ENCODE peak calls at places on chromosome 18, in seven cellular contexts. N is HCT116, I is H1, F is K562, Q is GM12878, W is SK-N-SH, Z is HepG2. J is an unnamed sample.

GRCh38 chr18:79424880-79425572 is 29.3 kb downstream of the NFATC1 start:
- DNase-seq in N (no peak), I (no peak), F (no peak), Q (no peak), W (no peak), Z (no peak), J (no peak)

GRCh38 chr18:42274488-42275137 is 319.6 kb downstream of the PIK3C3 start:
- DNase-seq in N (no peak), I (no peak), F (no peak), Q (no peak), W (peak), Z (peak), J (no peak)

GRCh38 chr18:7950380-7951143 is 383.4 kb downstream of the PTPRM start:
- DNase-seq in N (peak), I (no peak), F (peak), Q (no peak), W (no peak), Z (peak), J (no peak)

GRCh38 chr18:46331316-46331715 is 227.1 kb downstream of the HAUS1 start:
- DNase-seq in N (no peak), I (no peak), F (no peak), Q (no peak), W (no peak), Z (peak), J (no peak)

GRCh38 chr18:79637921-79638855 is 41.4 kb upstream of the CTDP1 start:
- DNase-seq in N (no peak), I (peak), F (no peak), Q (no peak), W (no peak), Z (no peak), J (no peak)

GRCh38 chr18:2572144-2572682 is 856 bp downstream of the NDC80 start:
- DNase-seq in N (no peak), I (no peak), F (no peak), Q (no peak), W (no peak), Z (no peak), J (peak)

GRCh38 chr18:77032121-77032758 is 100.3 kb downstream of the MBP start:
- DNase-seq in N (no peak), I (no peak), F (no peak), Q (no peak), W (no peak), Z (no peak), J (no peak)

GRCh38 chr18:44178476-44178875 is 502.2 kb upstream of the SETBP1 start:
- DNase-seq in N (no peak), I (no peak), F (no peak), Q (no peak), W (no peak), Z (no peak), J (no peak)

GRCh38 chr18:2207294-2207693 is 364.0 kb downstream of the METTL4 start:
- DNase-seq in N (no peak), I (no peak), F (no peak), Q (no peak), W (no peak), Z (peak), J (no peak)

GRCh38 chr18:7020995-7021777 is 96.4 kb downstream of the LAMA1 start:
- DNase-seq in N (no peak), I (no peak), F (no peak), Q (no peak), W (no peak), Z (no peak), J (no peak)

GRCh38 chr18:76490040-76490439 is 5.0 kb downstream of the ZNF516 start:
- DNase-seq in N (no peak), I (no peak), F (no peak), Q (no peak), W (no peak), Z (no peak), J (no peak)

GRCh38 chr18:79494936-79495335 is 99.2 kb downstream of the NFATC1 start:
- DNase-seq in N (no peak), I (no peak), F (no peak), Q (no peak), W (no peak), Z (no peak), J (no peak)

GRCh38 chr18:35267809-35268208 is 22.2 kb downstream of the ZSCAN30 start:
- DNase-seq in N (no peak), I (no peak), F (no peak), Q (no peak), W (peak), Z (no peak), J (no peak)

GRCh38 chr18:51478908-51479307 is 281.4 kb upstream of the MEX3C start:
- DNase-seq in N (no peak), I (no peak), F (no peak), Q (no peak), W (no peak), Z (no peak), J (no peak)
- TF ChIP-seq JUND in N (no peak), I (no peak), F (no peak), Q (no peak), W (no peak), Z (no peak), J (no peak)

GRCh38 chr18:50630895-50631294 is 71.0 kb downstream of the MAPK4 start:
- DNase-seq in N (no peak), I (no peak), F (no peak), Q (no peak), W (no peak), Z (no peak), J (no peak)

GRCh38 chr18:50627594-50628542 is 68.0 kb downstream of the MAPK4 start:
- DNase-seq in N (no peak), I (no peak), F (no peak), Q (no peak), W (no peak), Z (no peak), J (no peak)

GRCh38 chr18:50626317-50626716 is 66.4 kb downstream of the MAPK4 start:
- DNase-seq in N (no peak), I (no peak), F (no peak), Q (no peak), W (no peak), Z (no peak), J (no peak)

GRCh38 chr18:50629148-50629631 is 69.3 kb downstream of the MAPK4 start:
- DNase-seq in N (no peak), I (no peak), F (no peak), Q (no peak), W (no peak), Z (no peak), J (peak)

DNA sequence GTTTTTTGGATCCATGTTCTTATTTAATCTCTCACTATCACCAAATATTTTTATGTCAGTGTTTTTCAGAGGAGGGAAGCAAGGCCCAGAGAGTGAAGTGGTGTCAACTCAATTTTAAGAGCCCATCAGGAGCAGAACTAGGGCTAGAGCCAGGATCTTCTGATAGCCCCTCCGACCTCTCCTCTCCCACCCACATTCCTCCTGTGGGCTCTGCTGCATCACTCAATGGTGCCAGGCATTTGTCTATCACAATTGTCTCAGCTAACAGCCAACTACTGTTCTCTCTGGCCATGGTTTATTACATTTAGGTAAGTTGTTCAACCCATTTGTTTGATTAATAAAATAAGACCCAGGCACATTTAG is 68.6 kb downstream of the MAPK4 start:
- DNase-seq in N (no peak), I (no peak), F (no peak), Q (no peak), W (no peak), Z (no peak), J (no peak)
- TF ChIP-seq JUND in N (no peak), I (no peak), F (no peak), Q (no peak), W (no peak), Z (no peak), J (no peak)

DNA sequence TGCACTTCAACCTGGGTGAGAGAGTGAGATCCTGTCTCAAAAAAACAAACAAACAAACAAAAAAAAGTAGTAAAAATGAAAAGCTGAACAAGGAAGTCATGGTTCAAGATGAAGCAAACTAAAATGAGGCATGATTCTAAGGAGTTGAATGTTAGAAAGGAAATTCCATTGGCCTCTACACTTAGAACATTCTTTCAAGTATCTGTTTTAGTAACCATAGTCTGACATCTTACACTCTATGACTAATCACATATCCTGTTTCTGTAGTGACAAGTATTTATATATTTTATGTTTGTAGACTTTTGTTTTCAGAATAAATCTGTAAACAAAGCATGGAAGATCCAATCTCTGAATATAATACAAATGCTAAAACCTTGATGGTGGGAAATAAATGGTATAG is 164.1 kb downstream of the KIAA1328 start:
- DNase-seq in N (no peak), I (no peak), F (no peak), Q (no peak), W (no peak), Z (no peak), J (no peak)
- TF ChIP-seq JUND in N (no peak), I (no peak), F (no peak), Q (no peak), W (no peak), Z (no peak), J (no peak)

GRCh38 chr18:23542471-23542870 is 39.2 kb downstream of the RMC1 start:
- DNase-seq in N (no peak), I (no peak), F (no peak), Q (no peak), W (no peak), Z (no peak), J (no peak)

GRCh38 chr18:23547306-23547705 is 39.0 kb downstream of the NPC1 start:
- DNase-seq in N (peak), I (no peak), F (no peak), Q (no peak), W (no peak), Z (no peak), J (no peak)

GRCh38 chr18:23547806-23548205 is 38.5 kb downstream of the NPC1 start:
- DNase-seq in N (peak), I (no peak), F (no peak), Q (no peak), W (no peak), Z (peak), J (no peak)

GRCh38 chr18:23548719-23549118 is 37.6 kb downstream of the NPC1 start:
- DNase-seq in N (no peak), I (no peak), F (no peak), Q (no peak), W (no peak), Z (no peak), J (no peak)

DNA sequence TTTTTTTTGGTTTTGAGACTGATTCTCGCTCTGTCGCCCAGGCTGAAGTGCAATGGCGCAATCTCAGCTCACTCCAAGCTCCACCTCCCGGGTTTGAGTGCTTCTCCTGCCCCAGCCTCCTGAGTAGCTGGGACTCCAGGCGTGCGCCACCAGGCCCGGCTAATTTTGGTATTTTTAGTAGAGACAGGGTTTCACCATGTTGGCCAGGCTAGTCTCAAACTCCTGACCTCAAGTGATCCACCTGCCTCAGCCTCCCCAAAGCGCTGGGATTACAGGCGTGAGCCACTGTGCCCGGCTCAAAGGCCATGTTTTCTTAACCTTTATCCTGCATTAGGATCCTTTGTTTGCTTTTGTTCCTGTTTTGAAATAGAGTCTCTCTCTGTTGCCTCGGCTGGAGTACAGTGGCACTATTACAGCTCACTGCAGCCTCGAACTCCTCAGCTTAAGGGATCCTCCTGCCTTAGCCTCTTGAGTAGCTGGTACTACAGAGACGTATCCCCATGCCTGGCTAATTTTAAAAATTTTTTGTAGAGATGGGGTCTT is 41.0 kb downstream of the NPC1 start:
- DNase-seq in N (no peak), I (no peak), F (no peak), Q (no peak), W (no peak), Z (peak), J (no peak)
- TF ChIP-seq JUND in N (no peak), I (no peak), F (no peak), Q (no peak), W (no peak), Z (no peak), J (no peak)

DNA sequence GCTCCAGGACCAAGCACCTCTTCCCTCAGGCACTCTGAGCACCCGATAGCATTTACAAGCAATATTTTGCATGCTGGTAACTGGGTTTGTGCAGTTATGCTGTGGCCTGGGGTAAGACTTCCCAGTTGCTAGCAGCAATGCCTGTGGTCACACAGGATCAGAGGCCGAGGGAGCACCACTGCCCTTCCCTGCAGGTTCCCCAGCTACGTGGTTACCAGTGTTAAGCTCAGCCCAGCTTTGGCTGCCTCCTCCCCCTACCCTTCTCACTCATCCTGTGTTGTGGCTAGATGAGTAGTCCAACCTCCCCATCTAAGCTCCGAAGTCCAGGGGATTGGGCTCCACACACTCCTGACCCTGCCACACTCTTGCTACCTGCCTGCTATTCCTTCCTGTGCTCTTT is 141.1 kb downstream of the CELF4 start:
- DNase-seq in N (no peak), I (no peak), F (no peak), Q (no peak), W (no peak), Z (no peak), J (no peak)
- TF ChIP-seq JUND in N (no peak), I (no peak), F (no peak), Q (no peak), W (no peak), Z (no peak), J (no peak)

GRCh38 chr18:50460062-50460461 is 85.2 kb downstream of the SKA1 start:
- DNase-seq in N (no peak), I (no peak), F (no peak), Q (no peak), W (no peak), Z (no peak), J (no peak)

GRCh38 chr18:50460691-50461090 is 85.8 kb downstream of the SKA1 start:
- DNase-seq in N (no peak), I (no peak), F (no peak), Q (no peak), W (no peak), Z (no peak), J (no peak)

GRCh38 chr18:50458796-50459195 is 84.0 kb downstream of the SKA1 start:
- DNase-seq in N (no peak), I (no peak), F (no peak), Q (no peak), W (no peak), Z (peak), J (no peak)

GRCh38 chr18:50458366-50458765 is 83.5 kb downstream of the SKA1 start:
- DNase-seq in N (no peak), I (no peak), F (no peak), Q (no peak), W (no peak), Z (no peak), J (no peak)

DNA sequence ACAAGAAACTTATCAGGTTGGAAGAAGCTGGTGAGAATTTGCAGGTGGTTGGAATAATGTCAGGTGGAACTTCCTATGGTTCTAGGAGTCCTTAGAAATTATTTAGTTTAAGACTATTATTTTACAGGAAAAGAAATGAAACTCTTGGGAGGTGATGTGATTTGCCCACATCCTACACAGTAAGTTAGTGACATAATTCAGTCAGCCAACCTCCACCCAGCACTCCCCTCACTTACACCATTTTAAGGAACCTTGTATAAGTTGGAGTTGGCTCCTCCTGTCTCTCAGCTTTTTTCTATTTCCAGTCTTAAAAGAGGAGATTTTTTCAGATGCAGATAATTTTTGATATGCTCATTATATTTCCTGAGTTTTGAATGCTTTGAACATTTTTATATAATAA is 86.4 kb downstream of the SKA1 start:
- DNase-seq in N (no peak), I (no peak), F (no peak), Q (no peak), W (no peak), Z (no peak), J (no peak)
- TF ChIP-seq JUND in N (no peak), I (no peak), F (no peak), Q (no peak), W (no peak), Z (no peak), J (no peak)

DNA sequence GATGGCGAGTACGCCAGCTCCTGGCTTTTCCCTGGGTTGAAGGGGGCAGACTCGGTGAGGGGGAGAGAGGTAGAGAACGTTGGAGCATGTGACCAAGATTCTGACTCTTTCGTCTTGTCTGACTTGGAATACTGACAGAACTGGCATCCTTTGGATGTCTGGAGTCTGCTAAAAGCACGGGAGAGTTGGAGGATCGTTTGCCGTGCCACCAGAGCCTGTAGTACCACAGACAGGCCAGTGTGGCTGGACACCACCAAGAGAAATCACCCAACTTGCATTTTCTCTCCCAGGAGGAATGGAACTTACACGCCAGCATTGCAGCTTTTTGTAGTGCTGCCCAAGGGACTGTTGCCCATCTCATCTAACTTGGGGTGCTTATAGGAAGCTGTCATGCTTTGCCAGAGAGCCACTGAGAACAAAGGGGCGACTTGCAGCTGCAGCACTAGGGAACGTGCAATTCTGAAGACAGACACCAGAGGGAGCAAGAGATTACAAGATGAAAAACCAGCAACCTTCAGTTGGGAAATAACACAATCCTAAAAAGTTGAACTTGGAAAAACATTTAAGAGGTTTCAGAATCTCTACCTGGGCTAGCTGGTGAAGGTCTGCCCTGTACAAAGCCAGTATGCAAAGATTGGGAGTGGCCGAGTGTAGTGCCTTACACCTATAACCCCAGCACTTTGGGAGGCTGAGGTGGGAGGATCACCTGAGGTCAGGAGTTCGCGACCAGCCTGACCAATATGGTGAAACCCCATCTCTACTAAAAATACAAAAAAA is 24.1 kb downstream of the PSMG2 start:
- DNase-seq in N (peak), I (peak), F (peak), Q (no peak), W (peak), Z (peak), J (peak)
- TF ChIP-seq JUND in N (no peak), I (no peak), F (no peak), Q (no peak), W (no peak), Z (no peak), J (no peak)

GRCh38 chr18:45201489-45201888 is 413.8 kb upstream of the SLC14A2 start:
- DNase-seq in N (no peak), I (no peak), F (no peak), Q (no peak), W (no peak), Z (no peak), J (no peak)

GRCh38 chr18:45201029-45201428 is 414.2 kb upstream of the SLC14A2 start:
- DNase-seq in N (no peak), I (no peak), F (no peak), Q (no peak), W (no peak), Z (no peak), J (no peak)

GRCh38 chr18:45198526-45198925 is 416.8 kb upstream of the SLC14A2 start:
- DNase-seq in N (no peak), I (no peak), F (no peak), Q (no peak), W (no peak), Z (no peak), J (no peak)

DNA sequence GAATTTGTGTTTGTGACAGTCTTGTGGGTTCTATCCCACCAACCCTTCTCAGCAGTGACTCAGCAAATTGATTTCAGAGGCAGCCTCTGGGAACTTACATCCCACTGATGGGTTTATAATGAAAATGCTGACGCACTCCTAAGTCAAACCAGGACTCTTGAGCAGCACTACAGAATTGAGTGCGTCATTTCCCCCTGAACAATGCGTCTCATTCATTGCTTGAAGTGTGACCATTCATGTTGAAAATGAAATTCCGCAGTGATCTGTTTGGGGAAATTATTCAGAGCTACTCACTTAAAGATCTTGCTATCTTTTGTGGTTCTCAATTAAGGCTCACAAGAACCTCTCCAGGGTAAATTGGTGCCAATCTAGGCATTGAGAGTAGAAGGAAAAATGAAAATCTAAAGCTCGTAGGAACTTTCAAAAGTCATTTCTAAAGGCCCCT is 417.7 kb upstream of the SLC14A2 start:
- DNase-seq in N (no peak), I (no peak), F (no peak), Q (peak), W (no peak), Z (no peak), J (no peak)
- TF ChIP-seq JUND in N (no peak), I (no peak), F (no peak), Q (peak), W (no peak), Z (no peak), J (no peak)

J was measured in T47D.